ENCODE peak calls at places on chromosomes 6 and 20, in four cellular contexts. B is H9, O is IMR-90, J is mesendoderm. X is an unnamed sample.

GRCh38 chr6:48765352-48765961 is 654.5 kb upstream of the PTCHD4 start:
- DNase-seq in O (peak), J (peak), B (peak), X (peak)

GRCh38 chr20:62624325-62624690 is 18.0 kb upstream of the SLCO4A1 start:
- DNase-seq in B (no peak), O (no peak), J (no peak), X (peak)

GRCh38 chr20:30811896-30812671 is 445.4 kb upstream of the DEFB115 start:
- DNase-seq in O (peak), J (peak), B (peak), X (peak)

GRCh38 chr6:50637267-50637666 is 76.1 kb upstream of the TFAP2D start:
- DNase-seq in J (peak), O (no peak), B (no peak), X (no peak)

GRCh38 chr20:11375966-11376365 is 541.7 kb upstream of the BTBD3 start:
- DNase-seq in O (peak), J (no peak), B (no peak), X (no peak)

GRCh38 chr20:41418739-41419293 is 52.2 kb upstream of the EMILIN3 start:
- DNase-seq in B (no peak), O (no peak), J (no peak), X (no peak)

GRCh38 chr6:5765141-5765760 is 241.5 kb downstream of the NRN1 start:
- DNase-seq in J (no peak), B (peak), O (no peak), X (no peak)

GRCh38 chr6:142853244-142854180 is 91.5 kb downstream of the HIVEP2 start:
- DNase-seq in J (no peak), B (no peak), O (peak), X (no peak)

GRCh38 chr20:17709361-17710293 is 9.9 kb downstream of the BANF2 start:
- DNase-seq in B (no peak), O (no peak), J (no peak), X (no peak)

GRCh38 chr6:113329942-113330897 is 526.9 kb upstream of the MARCKS start:
- DNase-seq in J (no peak), B (no peak), O (no peak), X (no peak)

GRCh38 chr6:106648651-106649308 is 19.4 kb downstream of the QRSL1 start:
- DNase-seq in J (no peak), O (no peak), B (no peak), X (no peak)
- H3K9ac ChIP-seq in J (no peak), O (no peak), B (no peak), X (no peak)

DNA sequence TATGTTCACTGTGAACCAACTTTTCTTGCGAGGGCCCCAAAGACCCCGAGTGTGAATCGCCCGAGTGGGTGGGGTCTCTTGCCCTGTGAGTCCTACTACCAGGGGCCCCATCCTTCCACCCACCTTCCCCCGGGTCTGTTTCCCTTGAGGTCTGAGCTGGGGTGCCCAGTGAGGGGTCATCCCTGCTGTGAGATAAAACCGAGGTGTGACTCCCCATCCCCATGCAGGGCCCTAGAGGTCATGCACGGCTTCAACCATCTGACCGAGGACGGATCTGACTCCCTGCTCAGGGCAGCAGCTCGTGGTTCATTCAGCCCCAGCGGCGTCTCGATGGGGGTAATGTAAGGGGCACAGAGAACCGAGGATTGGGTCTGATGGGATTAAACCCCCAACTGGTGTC is 103.1 kb upstream of the SULF2 start:
- DNase-seq in O (no peak), J (no peak), B (no peak), X (no peak)
- H3K18ac ChIP-seq in O (no peak), J (no peak), B (no peak), X (no peak)

DNA sequence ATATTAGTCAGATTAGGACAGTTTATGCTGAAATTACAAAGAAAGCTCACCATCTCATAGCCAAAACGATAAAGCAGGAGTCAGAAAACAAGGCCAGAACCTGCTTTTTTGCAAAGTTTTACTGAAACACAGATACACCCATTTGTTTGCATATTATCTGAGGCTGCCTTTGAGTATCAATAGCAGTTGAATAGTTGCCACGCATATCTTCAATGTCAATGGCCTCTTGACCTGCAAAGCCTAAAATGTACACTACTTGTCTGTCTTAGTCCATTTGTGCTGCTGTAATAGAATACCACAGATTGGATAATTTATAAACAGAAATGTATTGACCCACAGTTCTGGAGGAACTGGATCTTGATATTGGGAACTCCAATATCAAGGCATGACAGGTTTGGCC is 94.1 kb upstream of the NT5E start:
- DNase-seq in J (no peak), O (no peak), B (no peak), X (no peak)
- H3K4ac ChIP-seq in J (no peak), O (peak), B (no peak), X (no peak)

GRCh38 chr20:35541118-35541782 is 628 bp upstream of the ERGIC3 start:
- DNase-seq in J (peak), O (no peak), B (no peak), X (no peak)
- H3K9ac ChIP-seq in J (peak), O (peak), B (peak), X (no peak)

GRCh38 chr20:32622585-32623468 is 37.7 kb upstream of the NOL4L start:
- DNase-seq in B (no peak), O (no peak), J (no peak), X (no peak)
- H3K18ac ChIP-seq in B (no peak), O (no peak), J (no peak), X (no peak)

DNA sequence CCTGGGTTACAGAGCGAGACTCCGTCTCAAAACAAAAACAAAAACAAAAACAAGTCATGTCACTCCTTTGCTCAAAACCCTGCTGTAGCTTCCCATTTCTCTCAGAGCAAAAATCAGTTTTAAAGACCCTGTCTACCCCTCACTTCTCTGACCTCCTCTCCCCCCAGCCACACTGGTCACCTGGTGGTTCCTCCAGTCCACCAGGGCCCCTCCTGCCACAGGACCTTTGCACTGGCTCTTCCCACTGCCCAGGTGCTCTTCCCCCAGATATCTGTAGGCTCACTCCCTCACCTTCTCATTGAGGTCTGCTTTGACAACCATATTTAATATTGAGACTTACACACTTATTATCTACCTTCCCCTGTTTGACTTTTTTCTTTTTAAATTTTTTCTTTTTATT is 4.9 kb upstream of the TEAD3 start:
- DNase-seq in J (no peak), O (no peak), B (no peak), X (no peak)
- H3K4ac ChIP-seq in J (no peak), O (no peak), B (no peak), X (no peak)

X was measured in trophoblast cell.